ENCODE peak calls at places on chromosomes 3 and 15, in five cellular contexts. S, E, K, Z and P are unnamed samples.

GRCh38 chr15:60635507-60636352 is 156.8 kb upstream of the ICE2 start:
- DNase-seq in S (no peak), E (peak; percentile 22), K (no peak), Z (no peak), P (peak; percentile 36)

GRCh38 chr15:91849749-91850161 is 3.8 kb upstream of the SLCO3A1 start:
- DNase-seq in S (no peak), E (no peak), K (no peak), Z (no peak), P (no peak)

GRCh38 chr3:122975163-122975923 is 52.2 kb downstream of the SEMA5B start:
- DNase-seq in S (no peak), E (no peak), K (peak; percentile 87), Z (no peak), P (peak; percentile 24)

GRCh38 chr3:155753038-155753647 is 8.3 kb upstream of the PLCH1 start:
- DNase-seq in S (no peak), E (no peak), K (no peak), Z (no peak), P (no peak)

GRCh38 chr3:188534633-188535032 is 380.7 kb downstream of the LPP start:
- DNase-seq in S (no peak), E (no peak), K (no peak), Z (no peak), P (no peak)

GRCh38 chr15:31488437-31489204 is 162.0 kb downstream of the KLF13 start:
- DNase-seq in S (peak; percentile 48), E (peak; percentile 45), K (peak; percentile 87), Z (peak; percentile 82), P (peak; percentile 85)

GRCh38 chr3:142356818-142357217 is 91.0 kb downstream of the XRN1 start:
- DNase-seq in S (no peak), E (no peak), K (no peak), Z (no peak), P (no peak)

GRCh38 chr15:89578146-89578545 is 2.9 kb downstream of the TICRR start:
- DNase-seq in S (no peak), E (no peak), K (no peak), Z (no peak), P (no peak)

GRCh38 chr3:46490338-46491084 is 7.3 kb upstream of the RTP3 start:
- DNase-seq in S (no peak), E (no peak), K (no peak), Z (no peak), P (no peak)

GRCh38 chr15:25439456-25439836 is 622 bp upstream of the UBE3A start:
- DNase-seq in S (no peak), E (no peak), K (no peak), Z (no peak), P (peak; percentile 19)

GRCh38 chr3:149555941-149556340 is 81.4 kb downstream of the TM4SF4 start:
- DNase-seq in S (no peak), E (no peak), K (no peak), Z (no peak), P (no peak)

GRCh38 chr15:66621491-66622467 is 56.0 kb upstream of the LCTL start:
- DNase-seq in S (no peak), E (no peak), K (peak; percentile 89), Z (peak; percentile 54), P (no peak)

GRCh38 chr3:177150970-177151627 is 46.2 kb downstream of the TBL1XR1 start:
- DNase-seq in S (no peak), E (peak; percentile 30), K (no peak), Z (no peak), P (no peak)

GRCh38 chr3:28077566-28077965 is 163.9 kb upstream of the CMC1 start:
- DNase-seq in S (peak; percentile 7), E (peak; percentile 18), K (peak; percentile 61), Z (no peak), P (no peak)

GRCh38 chr3:123688241-123688747 is 103.4 kb upstream of the HACD2 start:
- DNase-seq in S (no peak), E (peak; percentile 12), K (no peak), Z (no peak), P (no peak)

GRCh38 chr3:9916346-9916733 is 558 bp upstream of the IL17RC start:
- DNase-seq in S (no peak), E (no peak), K (no peak), Z (no peak), P (no peak)

GRCh38 chr15:39188930-39189329 is 391.9 kb upstream of the THBS1 start:
- DNase-seq in S (no peak), E (no peak), K (no peak), Z (no peak), P (no peak)

GRCh38 chr15:39553947-39554731 is 26.7 kb upstream of the THBS1 start:
- DNase-seq in S (no peak), E (no peak), K (no peak), Z (peak; percentile 28), P (no peak)

GRCh38 chr3:115784739-115785571 is 161.6 kb downstream of the GAP43 start:
- DNase-seq in S (no peak), E (no peak), K (peak; percentile 48), Z (no peak), P (peak; percentile 19)

GRCh38 chr15:67094001-67094826 is 28.8 kb downstream of the SMAD3 start:
- DNase-seq in S (no peak), E (no peak), K (no peak), Z (no peak), P (no peak)

GRCh38 chr15:65836665-65837064 is 32.6 kb upstream of the RAB11A start:
- DNase-seq in S (no peak), E (no peak), K (peak; percentile 85), Z (no peak), P (no peak)

GRCh38 chr3:120622870-120623718 is 27.0 kb downstream of the NDUFB4 start:
- DNase-seq in S (no peak), E (peak; percentile 27), K (peak; percentile 77), Z (no peak), P (no peak)

GRCh38 chr3:14426305-14426620 is 23.9 kb downstream of the SLC6A6 start:
- DNase-seq in S (no peak), E (no peak), K (no peak), Z (no peak), P (no peak)

GRCh38 chr3:14423197-14423743 is 20.9 kb downstream of the SLC6A6 start:
- DNase-seq in S (no peak), E (peak; percentile 79), K (no peak), Z (no peak), P (no peak)

GRCh38 chr3:14424711-14425573 is 22.5 kb downstream of the SLC6A6 start:
- DNase-seq in S (no peak), E (peak; percentile 30), K (no peak), Z (no peak), P (no peak)

GRCh38 chr3:14423963-14424362 is 21.6 kb downstream of the SLC6A6 start:
- DNase-seq in S (no peak), E (no peak), K (no peak), Z (no peak), P (no peak)

DNA sequence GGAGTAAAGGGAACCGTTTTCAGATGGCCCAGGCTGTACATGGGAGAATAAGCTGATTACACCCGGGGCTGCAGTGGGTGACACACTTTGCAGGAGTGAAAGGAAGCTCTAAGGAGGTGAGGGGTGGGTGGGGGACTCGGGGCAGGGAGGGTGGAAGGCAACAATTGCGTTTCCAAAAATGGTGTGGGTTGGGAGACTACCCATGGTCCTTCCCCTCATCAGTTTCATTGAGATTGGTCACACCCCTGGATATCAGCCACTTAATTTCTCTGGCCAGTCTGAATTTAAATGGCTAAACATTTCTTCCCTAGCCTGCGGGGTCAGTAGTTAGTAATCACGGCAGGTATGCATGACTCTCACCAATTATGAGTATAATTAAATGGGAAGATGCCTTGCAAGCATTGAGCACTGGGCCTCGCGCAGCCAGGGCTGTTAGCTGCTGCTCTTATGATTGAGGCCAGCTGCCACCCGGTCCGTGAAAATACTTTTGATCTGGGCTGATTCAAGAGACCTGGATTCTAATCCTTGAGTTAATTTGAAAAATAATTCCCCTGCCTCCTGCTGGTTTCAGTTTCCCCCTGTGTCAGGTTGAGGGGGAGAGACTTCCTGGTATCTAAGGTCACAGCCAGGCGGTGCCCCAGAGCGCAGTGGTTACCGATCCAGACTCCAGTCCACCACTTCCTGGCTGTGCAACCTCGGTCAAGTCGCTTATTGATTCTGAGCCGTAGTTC is 23.3 kb downstream of the SLC6A6 start:
- DNase-seq in S (no peak), E (peak; percentile 58), K (no peak), Z (peak; percentile 54), P (no peak)
- TF ChIP-seq CTCF in S (no peak), E (no peak), K (no peak), Z (no peak), P (no peak)

GRCh38 chr3:133168025-133168401 is 129.8 kb downstream of the TMEM108 start:
- DNase-seq in S (no peak), E (no peak), K (no peak), Z (no peak), P (no peak)
- TF ChIP-seq CTCF in S (peak; percentile 20), E (peak; percentile 18), K (peak; percentile 50), Z (no peak), P (no peak)

DNA sequence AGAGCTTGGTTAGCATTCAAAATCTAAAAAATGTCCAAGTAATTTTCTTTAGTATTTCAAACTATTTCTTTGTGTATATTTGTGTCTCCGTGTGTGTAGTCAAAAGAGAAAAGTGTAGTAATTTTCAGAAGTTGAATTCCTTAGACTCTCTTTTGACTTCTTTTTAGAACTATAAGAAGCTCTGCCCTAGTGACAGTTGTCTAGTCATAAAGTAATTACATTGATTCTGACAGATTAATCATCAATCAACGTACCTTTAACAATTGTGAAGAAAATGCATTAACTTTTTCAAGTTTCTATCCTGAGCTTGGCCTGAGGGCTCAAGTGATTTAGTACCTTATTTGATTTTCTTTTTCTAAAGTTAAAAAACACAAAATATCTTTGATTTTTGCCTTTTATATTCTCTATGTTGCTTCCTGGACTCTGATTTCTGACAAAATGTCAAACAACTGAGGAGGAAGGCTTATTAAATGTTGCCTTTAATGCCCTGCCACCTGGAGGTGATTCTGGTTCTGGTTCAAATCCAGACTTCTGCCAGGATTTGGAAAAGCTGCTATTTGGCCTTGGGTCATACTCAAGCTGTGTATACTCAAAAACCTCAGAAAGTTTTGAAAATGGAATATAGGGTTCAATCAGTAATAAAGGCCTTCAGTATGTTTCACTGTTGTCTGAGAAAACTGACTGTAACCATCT is 653.6 kb downstream of the NSUN3 start:
- DNase-seq in S (no peak), E (peak; percentile 22), K (peak; percentile 44), Z (no peak), P (no peak)
- TF ChIP-seq CTCF in S (no peak), E (no peak), K (peak; percentile 66), Z (no peak), P (no peak)

DNA sequence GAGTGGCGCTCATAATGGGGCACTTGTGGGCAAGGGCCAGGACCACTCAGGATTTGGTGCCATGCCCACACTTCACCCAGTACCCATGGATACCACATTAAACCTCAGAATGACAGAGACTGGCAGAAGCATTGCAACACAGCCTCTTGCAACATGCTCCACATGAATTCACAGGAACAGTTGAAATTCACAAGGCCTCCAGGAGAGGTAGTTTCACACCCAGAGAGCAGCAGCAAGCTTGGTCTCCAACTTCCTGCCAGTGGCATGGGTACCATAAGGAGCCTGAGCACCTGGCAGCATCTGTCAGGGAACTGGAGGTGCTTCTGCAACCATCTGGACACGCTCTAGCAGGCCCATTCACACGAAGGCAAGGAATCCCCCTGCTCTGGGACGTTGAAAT is 101.0 kb downstream of the OSBPL10 start:
- DNase-seq in S (no peak), E (peak; percentile 18), K (no peak), Z (no peak), P (no peak)
- TF ChIP-seq CTCF in S (no peak), E (no peak), K (no peak), Z (no peak), P (no peak)

GRCh38 chr3:175777965-175778364 is 918.8 kb downstream of the NAALADL2 start:
- DNase-seq in S (no peak), E (no peak), K (no peak), Z (no peak), P (no peak)

GRCh38 chr3:175778994-175779393 is 919.9 kb downstream of the NAALADL2 start:
- DNase-seq in S (no peak), E (no peak), K (no peak), Z (no peak), P (no peak)

GRCh38 chr3:175777495-175777894 is 918.4 kb downstream of the NAALADL2 start:
- DNase-seq in S (no peak), E (no peak), K (no peak), Z (no peak), P (no peak)
- TF ChIP-seq CTCF in S (no peak), E (no peak), K (no peak), Z (no peak), P (no peak)